ENCODE peak calls at places on chromosomes 6 and 20, in seven cellular contexts. D, F, X, R, P, M and O are unnamed samples. For H3K9me3, the result is how much of the 10 kb centered on the place peaks cover.

GRCh38 chr6:141598487-141598886 is 534.2 kb upstream of the GJE1 start:
- DNase-seq in P (no peak), R (no peak), M (no peak), D (peak), F (no peak), X (no peak), O (no peak)

GRCh38 chr6:97712751-97713150 is 429.7 kb upstream of the MMS22L start:
- DNase-seq in M (no peak), R (no peak), P (no peak), D (no peak), X (no peak), F (no peak), O (no peak)

GRCh38 chr6:3592371-3592941 is 135.6 kb upstream of the SLC22A23 start:
- DNase-seq in P (peak), X (no peak), D (peak), R (no peak), F (no peak), M (no peak), O (no peak)

GRCh38 chr6:17505062-17505476 is 95.0 kb upstream of the FAM8A1 start:
- DNase-seq in R (no peak), M (no peak), F (no peak), D (peak), P (peak), X (no peak), O (no peak)

GRCh38 chr6:161351855-161352254 is 78.0 kb upstream of the AGPAT4 start:
- DNase-seq in D (no peak), M (no peak), F (no peak), P (no peak), X (no peak), R (no peak), O (no peak)

GRCh38 chr6:142744836-142745235 is 200.1 kb downstream of the HIVEP2 start:
- DNase-seq in R (no peak), X (no peak), M (no peak), F (no peak), D (peak), P (no peak), O (no peak)

GRCh38 chr6:28794175-28795002 is 129.4 kb downstream of the TRIM27 start:
- DNase-seq in F (no peak), R (no peak), P (no peak), X (no peak), D (peak), M (no peak), O (no peak)

GRCh38 chr6:80182291-80182690 is 75.8 kb downstream of the BCKDHB start:
- DNase-seq in R (no peak), M (no peak), F (no peak), X (no peak), D (peak), P (no peak), O (no peak)

GRCh38 chr6:75935473-75935793 is 137.0 kb downstream of the IMPG1 start:
- DNase-seq in X (no peak), M (no peak), P (no peak), F (no peak), R (no peak), D (no peak), O (no peak)

GRCh38 chr6:116280161-116280959 is 630 bp upstream of the TSPYL1 start:
- DNase-seq in D (peak), F (no peak), X (no peak), P (no peak), M (no peak), R (no peak), O (no peak)

GRCh38 chr6:127178746-127179145 is 60.3 kb downstream of the RSPO3 start:
- DNase-seq in R (no peak), X (no peak), D (no peak), M (no peak), P (no peak), F (no peak), O (no peak)

GRCh38 chr6:157528931-157529653 is 148.1 kb downstream of the ZDHHC14 start:
- DNase-seq in M (no peak), X (no peak), F (no peak), P (no peak), D (no peak), R (no peak), O (peak)

GRCh38 chr20:10217517-10218410 is 866 bp upstream of the SNAP25 start:
- DNase-seq in R (peak), X (no peak), F (peak), M (peak), D (peak), P (no peak), O (peak)

GRCh38 chr6:2037230-2037926 is 208.0 kb downstream of the GMDS start:
- DNase-seq in M (no peak), D (peak), X (no peak), F (no peak), R (no peak), P (no peak), O (peak)

GRCh38 chr6:12048609-12049008 is 36.5 kb downstream of the HIVEP1 start:
- DNase-seq in X (no peak), D (no peak), R (no peak), P (no peak), M (no peak), F (no peak), O (no peak)

GRCh38 chr6:26415036-26415614 is 13.1 kb downstream of the BTN3A1 start:
- DNase-seq in D (no peak), P (no peak), M (no peak), X (no peak), F (no peak), R (no peak), O (no peak)

GRCh38 chr6:159761135-159761872 is 541 bp upstream of the ACAT2 start:
- DNase-seq in F (peak), R (peak), M (peak), D (no peak), P (no peak), X (peak), O (peak)

GRCh38 chr20:49612127-49612738 is 44.3 kb upstream of the PTGIS start:
- DNase-seq in F (peak), X (peak), D (no peak), R (no peak), M (no peak), P (no peak), O (peak)

GRCh38 chr20:25600632-25601031 is 15.3 kb upstream of the NINL start:
- DNase-seq in X (no peak), R (no peak), D (no peak), F (no peak), P (no peak), M (no peak), O (no peak)

GRCh38 chr6:223763-224162 is 68.5 kb upstream of the DUSP22 start:
- DNase-seq in P (no peak), D (peak), F (no peak), M (no peak), R (no peak), X (no peak), O (no peak)

GRCh38 chr6:21281366-21281765 is 312.2 kb upstream of the SOX4 start:
- DNase-seq in P (no peak), F (no peak), R (no peak), M (no peak), X (no peak), D (no peak), O (no peak)

GRCh38 chr6:111925296-111925695 is 52.0 kb upstream of the FYN start:
- DNase-seq in R (no peak), P (no peak), D (peak), M (no peak), F (no peak), X (no peak), O (no peak)

GRCh38 chr6:113181164-113181563 is 676.0 kb upstream of the MARCKS start:
- DNase-seq in P (no peak), F (no peak), X (no peak), M (no peak), D (no peak), R (no peak), O (no peak)

GRCh38 chr6:83890520-83890919 is 31.0 kb downstream of the CYB5R4 start:
- DNase-seq in X (no peak), P (no peak), D (no peak), R (no peak), F (no peak), M (no peak), O (no peak)

GRCh38 chr6:1364791-1365190 is 24.6 kb upstream of the FOXF2 start:
- DNase-seq in P (no peak), D (no peak), R (no peak), X (no peak), M (no peak), F (no peak), O (no peak)

GRCh38 chr6:83708970-83709747 is at the start of gene SNAP91:
- DNase-seq in R (peak), X (peak), P (no peak), F (peak), D (no peak), M (peak), O (peak)

GRCh38 chr20:19918965-19919329 is 98.2 kb upstream of the NAA20 start:
- DNase-seq in D (no peak), M (no peak), R (no peak), P (no peak), X (peak), F (no peak), O (no peak)

GRCh38 chr20:7330850-7331249 is 563.4 kb downstream of the BMP2 start:
- DNase-seq in F (no peak), D (no peak), R (no peak), X (no peak), M (no peak), P (no peak), O (no peak)

GRCh38 chr20:47734870-47735269 is 50.4 kb downstream of the SULF2 start:
- DNase-seq in M (no peak), F (no peak), D (no peak), P (no peak), X (no peak), R (no peak), O (no peak)

GRCh38 chr20:16801919-16802651 is 53.9 kb downstream of the OTOR start:
- DNase-seq in P (peak), X (peak), F (peak), R (peak), M (peak), D (peak), O (peak)

GRCh38 chr6:26045046-26045938 is 41.9 kb upstream of the HFE start:
- DNase-seq in M (peak), R (peak), P (no peak), F (peak), X (peak), D (peak), O (peak)

GRCh38 chr6:113632220-113632864 is 224.8 kb upstream of the MARCKS start:
- DNase-seq in D (peak), M (peak), F (peak), P (peak), X (peak), R (no peak), O (no peak)

GRCh38 chr6:132298344-132298949 is 102.8 kb downstream of the MOXD1 start:
- DNase-seq in D (peak), X (no peak), M (peak), F (peak), R (no peak), P (peak), O (peak)

GRCh38 chr20:8932192-8933150 is 136.4 kb upstream of the PLCB4 start:
- DNase-seq in X (no peak), R (no peak), M (no peak), D (peak), P (no peak), F (no peak), O (no peak)

GRCh38 chr6:135812085-135812526 is 39.4 kb upstream of the PDE7B start:
- DNase-seq in F (no peak), R (no peak), M (no peak), D (peak), P (no peak), X (peak), O (no peak)

GRCh38 chr6:43509984-43510826 is at the start of gene LRRC73:
- DNase-seq in P (peak), R (peak), F (peak), M (peak), D (peak), X (peak), O (peak)
- TF ChIP-seq POLR2A in P (peak), R (peak), F (no peak), M (peak), D (no peak), X (peak), O (no peak)

DNA sequence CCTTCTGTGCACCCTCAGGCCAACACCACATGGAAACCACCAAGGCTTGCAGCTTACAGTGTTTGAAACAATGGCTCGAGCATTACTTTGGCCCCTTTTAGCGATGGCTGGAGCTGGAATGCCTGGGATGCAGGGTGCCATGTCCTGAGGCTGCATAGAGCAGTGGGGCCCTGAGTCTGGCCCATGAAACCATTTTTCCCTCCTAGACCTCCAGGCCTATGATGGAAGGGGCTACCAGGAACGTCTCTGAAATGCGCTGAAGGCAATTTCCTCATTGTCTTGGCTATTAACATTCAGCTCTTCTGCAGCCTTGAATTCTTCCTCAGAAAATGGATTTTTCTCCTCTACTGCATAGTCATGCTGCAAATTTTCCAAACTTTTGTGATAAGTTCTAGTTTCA is 29.9 kb upstream of the SERINC1 start:
- DNase-seq in D (no peak), P (no peak), F (no peak), X (no peak), R (no peak), M (no peak), O (no peak)
- H3K9me3 ChIP-seq in D (under half), P (under half), F (under half), X (half or more), R (under half), M (under half), O (under half)

GRCh38 chr6:108564178-108564577 is 3.5 kb downstream of the FOXO3 start:
- DNase-seq in P (peak), F (no peak), D (peak), M (no peak), X (no peak), R (no peak), O (no peak)
- H3K4me3 ChIP-seq in P (no peak), F (no peak), D (no peak), M (no peak), X (peak), R (peak), O (no peak)

DNA sequence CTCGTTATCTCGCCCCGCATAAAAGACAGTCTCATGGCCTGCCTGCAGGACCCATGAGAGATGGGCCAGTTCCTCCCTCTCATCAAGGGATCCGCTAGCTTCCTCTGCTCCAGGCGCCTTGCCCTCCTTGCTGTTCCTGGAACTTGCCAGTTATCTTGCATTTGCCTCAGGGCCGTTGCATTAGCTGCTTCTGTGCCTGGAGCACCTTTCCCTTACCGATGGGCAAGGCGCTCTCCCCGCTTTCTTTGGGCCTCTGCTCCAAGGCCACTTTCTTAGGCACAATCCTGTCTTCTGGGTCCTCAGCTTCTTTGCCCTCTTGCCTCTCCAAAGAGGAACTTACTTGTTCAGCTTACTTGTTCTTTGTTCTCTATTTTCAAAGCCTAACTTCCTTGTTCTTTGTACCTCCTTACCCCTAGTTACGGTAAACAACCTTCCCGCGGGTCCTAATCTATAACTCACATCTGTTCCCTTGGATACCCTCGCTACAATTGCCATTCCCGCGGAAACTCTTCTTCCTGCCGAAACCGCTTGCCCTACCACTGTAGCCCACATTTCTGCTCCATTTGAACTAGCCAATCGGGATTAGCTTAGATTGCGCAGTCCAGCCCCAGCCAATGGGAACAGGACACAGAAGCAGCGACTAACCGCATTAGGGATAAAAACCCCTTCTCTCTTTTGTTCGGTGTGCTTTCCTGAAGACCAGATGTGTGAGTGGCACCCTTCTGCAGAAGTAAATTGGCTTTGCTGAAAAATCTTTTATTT is 887 bp upstream of the NSFL1C start:
- DNase-seq in M (no peak), R (peak), F (peak), X (no peak), D (no peak), P (no peak), O (peak)
- TF ChIP-seq POLR2A in M (no peak), R (no peak), F (no peak), X (no peak), D (no peak), P (no peak), O (no peak)

DNA sequence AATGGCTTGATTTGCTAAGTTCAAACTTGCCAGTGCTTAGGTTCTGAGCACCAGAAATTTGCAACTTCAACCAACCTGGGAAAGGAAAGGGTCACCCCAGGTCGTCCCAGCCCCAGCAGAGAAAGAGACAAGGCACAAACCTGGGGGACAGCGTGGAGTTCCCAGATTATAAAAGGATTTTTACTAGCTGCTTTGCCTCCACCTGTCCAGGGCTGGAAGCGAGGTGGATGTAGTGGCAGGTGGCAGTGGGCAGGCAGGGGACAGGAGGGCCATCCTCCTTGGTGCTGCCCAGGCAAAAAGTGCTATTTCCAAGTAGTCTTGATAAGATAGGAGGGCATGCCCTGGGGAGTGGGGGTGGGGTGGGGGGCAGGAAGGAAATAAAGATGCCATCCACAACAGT is 4.9 kb downstream of the PAX1 start:
- DNase-seq in R (no peak), M (no peak), X (no peak), F (no peak), D (no peak), P (no peak), O (no peak)
- H3K9me3 ChIP-seq in R (under half), M (under half), X (under half), F (under half), D (under half), P (under half), O (under half)

GRCh38 chr20:63828951-63829350 is 2.1 kb downstream of the ZBTB46 start:
- DNase-seq in X (no peak), P (no peak), F (no peak), D (no peak), M (no peak), R (no peak), O (no peak)
- H3K4me3 ChIP-seq in X (peak), P (no peak), F (no peak), D (no peak), M (no peak), R (peak), O (peak)

DNA sequence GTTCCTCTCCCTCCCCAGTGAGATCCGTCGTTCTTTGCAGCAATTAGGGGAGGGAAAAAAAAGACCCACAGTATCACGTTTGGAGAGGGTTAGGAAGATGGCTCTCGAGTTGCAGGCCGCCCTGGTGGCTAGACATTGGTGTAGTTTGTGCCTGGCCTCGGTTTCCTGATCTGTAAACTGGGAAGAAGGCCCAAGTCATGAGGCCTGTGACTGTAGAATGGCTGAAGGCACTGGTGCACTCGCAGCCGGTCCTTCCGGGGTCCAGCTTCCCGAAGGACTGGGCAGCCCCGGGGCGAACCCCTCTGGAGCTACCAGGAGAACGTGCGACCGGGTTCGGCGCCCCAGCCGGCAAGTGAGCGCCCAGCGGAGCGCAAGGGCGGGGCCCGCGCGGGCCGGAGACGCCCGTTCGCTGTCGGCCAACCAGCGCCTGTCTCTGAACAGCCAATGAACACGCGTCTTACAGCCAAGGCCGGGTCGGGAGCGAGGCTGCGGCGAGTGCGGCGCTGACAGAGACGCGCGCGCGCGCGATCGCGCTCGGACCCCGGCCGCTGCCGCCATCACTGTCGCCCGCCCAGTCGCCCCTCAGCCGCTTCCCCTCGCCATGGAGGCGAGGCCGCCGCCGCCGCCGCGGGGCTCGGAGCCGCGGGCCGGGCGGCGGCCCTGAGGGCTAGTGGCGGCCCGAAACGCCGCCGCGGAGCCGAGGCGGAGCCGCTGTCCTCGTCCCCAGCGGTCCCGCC is at the start of gene PTPRA:
- DNase-seq in R (peak), M (peak), X (peak), F (peak), P (peak), D (peak), O (peak)
- TF ChIP-seq POLR2A in R (peak), M (peak), X (peak), F (peak), P (peak), D (peak), O (peak)

GRCh38 chr6:134474980-134475379 is 157.1 kb upstream of the SGK1 start:
- DNase-seq in P (no peak), X (no peak), F (no peak), D (no peak), M (no peak), R (no peak), O (no peak)
- H3K9me3 ChIP-seq in P (under half), X (under half), F (under half), D (under half), M (under half), R (under half), O (under half)